ENCODE peak calls at places on chromosomes 1 and 21, in four cellular contexts. One of them, this sample, is unnamed.

GRCh38 chr1:36305915-36306209 is 306 bp upstream of the SH3D21 start:
- DNase-seq in GM12878: no peak
- DNase-seq in HL-60: no peak
- DNase-seq in K562: no peak
- DNase-seq in this sample: no peak

GRCh38 chr1:31795801-31796621 is 19.8 kb downstream of the SPOCD1 start:
- DNase-seq in K562: peak; percentile 49
- DNase-seq in GM12878: no peak
- DNase-seq in HL-60: no peak
- DNase-seq in this sample: no peak

GRCh38 chr1:116486424-116486823 is 84.4 kb downstream of the CD58 start:
- DNase-seq in HL-60: no peak
- DNase-seq in GM12878: no peak
- DNase-seq in K562: no peak
- DNase-seq in this sample: no peak

GRCh38 chr1:119582801-119583200 is 65.3 kb downstream of the ZNF697 start:
- DNase-seq in HL-60: no peak
- DNase-seq in K562: peak; percentile 25
- DNase-seq in GM12878: no peak
- DNase-seq in this sample: no peak

GRCh38 chr1:32404956-32405355 is 10.7 kb upstream of the BSDC1 start:
- DNase-seq in HL-60: no peak
- DNase-seq in GM12878: no peak
- DNase-seq in K562: no peak
- DNase-seq in this sample: no peak

GRCh38 chr1:173043253-173043652 is 7.5 kb downstream of the TNFSF18 start:
- DNase-seq in HL-60: peak; percentile 16
- DNase-seq in GM12878: no peak
- DNase-seq in K562: no peak
- DNase-seq in this sample: no peak

GRCh38 chr1:84959294-84959693 is 37.6 kb downstream of the MCOLN2 start:
- DNase-seq in HL-60: no peak
- DNase-seq in GM12878: peak; percentile 68
- DNase-seq in K562: no peak
- DNase-seq in this sample: no peak

GRCh38 chr1:62309906-62310305 is 9.3 kb downstream of the KANK4 start:
- DNase-seq in GM12878: no peak
- DNase-seq in K562: no peak
- DNase-seq in HL-60: no peak
- DNase-seq in this sample: no peak

GRCh38 chr21:34276711-34277425 is 86.9 kb upstream of the KCNE2 start:
- DNase-seq in GM12878: peak; percentile 21
- DNase-seq in K562: no peak
- DNase-seq in HL-60: no peak
- DNase-seq in this sample: no peak

GRCh38 chr1:207866471-207867135 is 44.3 kb downstream of the CD34 start:
- DNase-seq in K562: no peak
- DNase-seq in GM12878: no peak
- DNase-seq in HL-60: no peak
- DNase-seq in this sample: no peak

GRCh38 chr21:32298148-32298559 is 501 bp upstream of the MRAP start:
- DNase-seq in GM12878: no peak
- DNase-seq in HL-60: no peak
- DNase-seq in K562: no peak
- DNase-seq in this sample: no peak

GRCh38 chr1:1299686-1300351 is 7.9 kb downstream of the ACAP3 start:
- DNase-seq in K562: no peak
- DNase-seq in GM12878: no peak
- DNase-seq in HL-60: no peak
- DNase-seq in this sample: no peak

GRCh38 chr1:8602471-8603219 is 214.8 kb downstream of the RERE start:
- DNase-seq in HL-60: no peak
- DNase-seq in K562: no peak
- DNase-seq in GM12878: no peak
- DNase-seq in this sample: no peak

GRCh38 chr1:195516036-195516435 is 1092.2 kb downstream of the KCNT2 start:
- DNase-seq in GM12878: no peak
- DNase-seq in HL-60: no peak
- DNase-seq in K562: no peak
- DNase-seq in this sample: no peak

GRCh38 chr1:225424562-225425210 is 3.2 kb downstream of the LBR start:
- DNase-seq in HL-60: no peak
- DNase-seq in K562: no peak
- DNase-seq in GM12878: no peak
- DNase-seq in this sample: no peak

GRCh38 chr1:116219651-116220434 is 108.6 kb downstream of the MAB21L3 start:
- DNase-seq in GM12878: no peak
- DNase-seq in K562: no peak
- DNase-seq in HL-60: no peak
- DNase-seq in this sample: no peak

GRCh38 chr1:29433830-29434229 is 197.5 kb downstream of the PTPRU start:
- DNase-seq in HL-60: no peak
- DNase-seq in GM12878: no peak
- DNase-seq in K562: no peak
- DNase-seq in this sample: no peak

GRCh38 chr1:59477286-59477685 is 180.4 kb downstream of the FGGY start:
- DNase-seq in K562: no peak
- DNase-seq in HL-60: no peak
- DNase-seq in GM12878: no peak
- DNase-seq in this sample: no peak

GRCh38 chr1:33576821-33577599 is 104.6 kb downstream of the ZSCAN20 start:
- DNase-seq in GM12878: no peak
- DNase-seq in HL-60: no peak
- DNase-seq in K562: no peak
- DNase-seq in this sample: no peak

GRCh38 chr1:112836642-112837041 is 119.4 kb downstream of the SLC16A1 start:
- DNase-seq in K562: no peak
- DNase-seq in GM12878: no peak
- DNase-seq in HL-60: no peak
- DNase-seq in this sample: no peak

GRCh38 chr1:191993549-191993948 is 164.7 kb upstream of the RGS18 start:
- DNase-seq in K562: no peak
- DNase-seq in GM12878: no peak
- DNase-seq in HL-60: no peak
- DNase-seq in this sample: no peak

GRCh38 chr1:171828794-171829193 is 12.5 kb upstream of the DNM3 start:
- DNase-seq in K562: no peak
- DNase-seq in HL-60: no peak
- DNase-seq in GM12878: no peak
- DNase-seq in this sample: no peak

GRCh38 chr1:93701619-93702018 is 20.0 kb upstream of the BCAR3 start:
- DNase-seq in GM12878: no peak
- DNase-seq in K562: no peak
- DNase-seq in HL-60: no peak
- DNase-seq in this sample: no peak

GRCh38 chr1:73065585-73065984 is 783.2 kb upstream of the NEGR1 start:
- DNase-seq in K562: no peak
- DNase-seq in GM12878: no peak
- DNase-seq in HL-60: no peak
- DNase-seq in this sample: no peak

GRCh38 chr1:9705337-9706098 is 54.0 kb downstream of the PIK3CD start:
- DNase-seq in GM12878: no peak
- DNase-seq in HL-60: no peak
- DNase-seq in K562: no peak
- DNase-seq in this sample: no peak

GRCh38 chr1:160743266-160743665 is 4.2 kb downstream of the SLAMF7 start:
- DNase-seq in GM12878: no peak
- DNase-seq in K562: no peak
- DNase-seq in HL-60: no peak
- DNase-seq in this sample: no peak

GRCh38 chr21:37780991-37781983 is 135.0 kb downstream of the KCNJ6 start:
- DNase-seq in HL-60: no peak
- DNase-seq in K562: no peak
- DNase-seq in GM12878: no peak
- DNase-seq in this sample: no peak

GRCh38 chr1:151476083-151476482 is 16.8 kb upstream of the POGZ start:
- DNase-seq in K562: no peak
- DNase-seq in HL-60: no peak
- DNase-seq in GM12878: no peak
- DNase-seq in this sample: no peak

GRCh38 chr21:34582506-34583150 is 32.3 kb downstream of the RCAN1 start:
- DNase-seq in K562: peak; percentile 24
- DNase-seq in HL-60: no peak
- DNase-seq in GM12878: no peak
- DNase-seq in this sample: peak; percentile 33

GRCh38 chr1:41038110-41038509 is 16.6 kb upstream of the SLFNL1 start:
- DNase-seq in GM12878: no peak
- DNase-seq in HL-60: no peak
- DNase-seq in K562: no peak
- DNase-seq in this sample: no peak

GRCh38 chr1:247297263-247298123 is 34.2 kb downstream of the ZNF496 start:
- DNase-seq in GM12878: no peak
- DNase-seq in HL-60: no peak
- DNase-seq in K562: no peak
- DNase-seq in this sample: no peak

GRCh38 chr1:67019600-67020136 is 34.3 kb downstream of the SLC35D1 start:
- DNase-seq in HL-60: no peak
- DNase-seq in GM12878: no peak
- DNase-seq in K562: no peak
- DNase-seq in this sample: no peak

DNA sequence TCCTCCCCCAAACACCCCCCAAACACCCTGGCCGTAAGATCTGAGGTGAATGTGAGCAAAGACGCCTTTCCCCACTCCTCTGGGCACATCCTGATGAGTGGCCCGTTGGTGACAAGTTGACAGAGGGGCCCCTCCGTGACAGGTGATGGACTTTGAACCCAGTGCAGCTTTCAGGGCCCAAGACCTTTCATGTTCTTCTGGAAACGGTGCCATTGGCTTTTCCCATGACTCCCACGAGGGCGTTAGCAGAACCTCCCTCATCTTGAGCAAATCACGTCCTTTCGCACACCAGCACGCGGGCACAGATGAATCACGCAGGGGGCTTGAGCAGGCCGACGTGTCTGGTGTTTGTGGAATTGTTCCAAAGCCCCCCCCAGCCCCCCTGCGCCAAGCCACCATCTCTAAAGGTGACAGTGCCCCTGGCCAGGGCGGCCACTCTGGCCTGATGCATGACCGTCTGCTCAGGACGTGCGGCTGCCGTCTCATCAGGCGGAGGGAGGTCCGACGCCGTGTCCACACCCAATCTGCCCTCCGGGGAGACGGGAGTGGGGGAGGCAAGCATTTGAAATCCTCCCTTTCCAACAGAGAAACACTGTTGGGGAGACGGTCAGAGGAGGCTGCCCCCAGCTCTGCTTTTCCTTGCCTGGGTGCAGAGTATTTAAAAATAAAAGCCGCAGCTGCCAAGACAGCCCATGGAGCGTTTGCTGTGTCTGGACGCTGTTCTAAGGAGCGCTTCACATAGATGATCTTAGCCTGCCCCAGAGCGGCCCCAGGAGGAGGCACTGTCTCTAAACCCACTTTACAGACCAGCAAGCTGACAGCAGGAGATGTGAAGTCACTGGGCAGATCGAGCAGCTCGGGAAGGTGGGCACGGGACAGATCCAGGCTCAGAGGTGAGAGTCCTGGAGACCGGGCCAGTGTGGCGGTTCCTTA is 98.3 kb upstream of the ARHGEF16 start:
- DNase-seq in K562: no peak
- DNase-seq in GM12878: no peak
- DNase-seq in HL-60: no peak
- DNase-seq in this sample: no peak
- TF ChIP-seq POLR2AphosphoS5 in K562: no peak
- TF ChIP-seq POLR2AphosphoS5 in GM12878: no peak
- TF ChIP-seq POLR2AphosphoS5 in HL-60: no peak
- TF ChIP-seq POLR2AphosphoS5 in this sample: no peak

DNA sequence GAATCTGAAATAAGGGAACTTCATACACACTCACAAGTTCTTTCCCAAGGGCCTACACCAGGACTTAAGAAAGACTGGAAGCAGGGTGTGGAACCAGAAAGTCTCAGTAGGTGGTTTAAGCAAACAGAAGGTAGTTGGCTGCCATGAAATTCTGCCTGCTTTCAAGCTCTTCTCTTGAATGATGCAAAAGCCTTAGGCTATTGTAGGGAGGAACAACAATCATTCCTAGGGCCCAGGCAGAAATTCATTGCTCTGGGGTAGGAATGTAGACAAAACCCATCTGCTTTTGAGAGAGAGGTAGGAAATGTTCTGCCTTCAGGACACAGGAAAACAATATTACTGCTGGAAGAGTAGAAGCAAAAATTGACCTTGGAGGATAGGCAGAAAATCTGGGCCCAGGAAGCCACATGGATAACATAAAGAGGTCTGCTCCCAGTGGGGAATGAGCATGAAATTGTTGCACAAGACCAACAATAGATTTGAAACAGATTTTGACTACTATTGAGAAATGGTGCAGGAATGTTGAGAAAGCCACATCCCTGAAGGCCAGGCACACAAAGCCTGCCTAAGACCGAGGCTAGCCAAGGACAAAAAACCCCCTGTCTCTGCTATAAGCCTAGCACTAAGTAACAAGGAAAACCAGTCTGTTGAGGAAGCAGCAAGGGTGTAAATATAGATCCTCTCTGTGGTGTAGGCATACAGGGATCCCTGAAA is 22.7 kb upstream of the SFT2D2 start:
- DNase-seq in GM12878: no peak
- DNase-seq in HL-60: no peak
- DNase-seq in K562: no peak
- DNase-seq in this sample: no peak
- TF ChIP-seq SPI1 in GM12878: no peak
- TF ChIP-seq SPI1 in HL-60: no peak
- TF ChIP-seq SPI1 in K562: no peak
- TF ChIP-seq SPI1 in this sample: no peak

GRCh38 chr1:108882837-108883236 is 6.1 kb downstream of the GPSM2 start:
- DNase-seq in GM12878: no peak
- DNase-seq in HL-60: no peak
- DNase-seq in K562: no peak
- DNase-seq in this sample: no peak
- TF ChIP-seq POLR2AphosphoS5 in GM12878: no peak
- TF ChIP-seq POLR2AphosphoS5 in HL-60: no peak
- TF ChIP-seq POLR2AphosphoS5 in K562: no peak
- TF ChIP-seq POLR2AphosphoS5 in this sample: no peak

GRCh38 chr1:156238248-156238647 is 3.7 kb upstream of the BGLAP start:
- DNase-seq in HL-60: no peak
- DNase-seq in GM12878: no peak
- DNase-seq in K562: no peak
- DNase-seq in this sample: no peak
- TF ChIP-seq SPI1 in HL-60: no peak
- TF ChIP-seq SPI1 in GM12878: no peak
- TF ChIP-seq SPI1 in K562: no peak
- TF ChIP-seq SPI1 in this sample: no peak

GRCh38 chr1:6601049-6601864 is 1.4 kb downstream of the KLHL21 start:
- DNase-seq in K562: peak; percentile 67
- DNase-seq in HL-60: peak; percentile 82
- DNase-seq in GM12878: no peak
- DNase-seq in this sample: no peak
- TF ChIP-seq POLR2AphosphoS5 in K562: no peak
- TF ChIP-seq POLR2AphosphoS5 in HL-60: peak; percentile 20
- TF ChIP-seq POLR2AphosphoS5 in GM12878: peak; percentile 49
- TF ChIP-seq POLR2AphosphoS5 in this sample: no peak